ENCODE peak calls at places on chromosomes 11 and 22, in five cellular contexts. Q is EL, V is body of pancreas, B is progenitor cell of endocrine pancreas, U is M059J. P is an unnamed sample.

GRCh38 chr22:37391702-37392101 is 35.6 kb downstream of the ELFN2 start:
- DNase-seq in U (no peak), B (no peak), Q (no peak), V (no peak), P (no peak)

GRCh38 chr11:97968071-97968470 is 1052.7 kb upstream of the CNTN5 start:
- DNase-seq in Q (no peak), V (no peak), U (no peak), B (no peak), P (no peak)

GRCh38 chr11:11407738-11408084 is 54.7 kb upstream of the CSNK2A3 start:
- DNase-seq in B (no peak), V (no peak), U (no peak), Q (no peak), P (no peak)

GRCh38 chr11:35539781-35540281 is 14.4 kb upstream of the PAMR1 start:
- DNase-seq in B (no peak), V (peak; percentile 28), U (peak; percentile 40), Q (peak; percentile 79), P (no peak)

GRCh38 chr11:102879801-102880200 is 5.0 kb upstream of the MMP12 start:
- DNase-seq in B (no peak), V (no peak), U (no peak), Q (no peak), P (no peak)

GRCh38 chr11:126317681-126318641 is 14.1 kb downstream of the DCPS start:
- DNase-seq in V (peak; percentile 37), U (peak; percentile 90), Q (peak; percentile 78), B (no peak), P (no peak)

GRCh38 chr22:45334068-45334467 is 24.3 kb downstream of the FAM118A start:
- DNase-seq in Q (no peak), U (no peak), B (no peak), V (no peak), P (no peak)

GRCh38 chr11:108498046-108498815 is at the start of gene POGLUT3:
- DNase-seq in V (peak; percentile 55), U (peak; percentile 67), Q (peak; percentile 76), B (peak; percentile 62), P (peak; percentile 47)

GRCh38 chr22:29030618-29031235 is 30.9 kb downstream of the C22orf31 start:
- DNase-seq in B (peak; percentile 39), V (peak; percentile 95), U (peak; percentile 90), Q (peak; percentile 84), P (peak; percentile 78)

GRCh38 chr22:37804886-37805857 is 2.6 kb upstream of the GCAT start:
- DNase-seq in Q (peak; percentile 88), V (peak; percentile 93), U (peak; percentile 73), B (peak; percentile 69), P (peak; percentile 93)

GRCh38 chr22:32331236-32331917 is 26.3 kb upstream of the RFPL3 start:
- DNase-seq in B (no peak), V (no peak), Q (no peak), U (no peak), P (no peak)

GRCh38 chr11:69205125-69205928 is 49.6 kb downstream of the SMIM38 start:
- DNase-seq in B (no peak), Q (no peak), V (peak; percentile 11), U (no peak), P (no peak)

GRCh38 chr11:73374130-73374529 is 2.1 kb upstream of the RELT start:
- DNase-seq in U (no peak), B (no peak), Q (no peak), V (no peak), P (no peak)

GRCh38 chr11:11270236-11270775 is 82.7 kb downstream of the CSNK2A3 start:
- DNase-seq in B (no peak), V (no peak), Q (no peak), U (no peak), P (no peak)

GRCh38 chr11:130439876-130440275 is 8.6 kb upstream of the ADAMTS15 start:
- DNase-seq in Q (no peak), U (no peak), V (no peak), B (no peak), P (no peak)

GRCh38 chr11:57332694-57333440 is 2.8 kb downstream of the SSRP1 start:
- DNase-seq in Q (no peak), V (no peak), U (no peak), B (no peak), P (no peak)